ENCODE peak calls at places on chromosomes 16 and 17, in ten cellular contexts. O is stimulated activated CD4-positive, alpha-beta T cell treated with anti-CD3 and anti-CD28 coated beads, Interleukin-15, amount 100 ng/mL, for 48 hours; B is Karpas-422; A is HTR-8/SVneo; V is epithelial cell of proximal tubule; M is osteocyte; X is left colon; D is endodermal cell; Z is posterior cingulate gyrus; G is neural progenitor cell. U is an unnamed sample.

GRCh38 chr17:41420134-41420533 is 4.3 kb downstream of the KRT37 start:
- DNase-seq in O (no peak), B (no peak), A (no peak), V (no peak), M (no peak), X (no peak), D (no peak), Z (no peak), G (no peak), U (no peak)

GRCh38 chr17:55327225-55328088 is 62.7 kb downstream of the HLF start:
- DNase-seq in O (no peak), B (no peak), A (no peak), V (no peak), M (peak), X (no peak), D (peak), Z (no peak), G (no peak), U (no peak)

GRCh38 chr16:3513892-3514600 is 13.2 kb downstream of the CLUAP1 start:
- DNase-seq in O (no peak), B (no peak), A (no peak), V (no peak), M (no peak), X (no peak), D (no peak), Z (no peak), G (no peak), U (no peak)

GRCh38 chr16:19929062-19929511 is 44.4 kb upstream of the GPRC5B start:
- DNase-seq in O (no peak), B (no peak), A (no peak), V (no peak), M (peak), X (no peak), D (no peak), Z (no peak), G (no peak), U (no peak)

GRCh38 chr16:595942-596735 is 6.3 kb downstream of the RAB40C start:
- DNase-seq in O (no peak), B (no peak), A (no peak), V (no peak), M (no peak), X (no peak), D (no peak), Z (peak), G (no peak), U (no peak)

GRCh38 chr16:67105251-67105650 is 4.5 kb upstream of the PHAF1 start:
- DNase-seq in O (no peak), B (no peak), A (no peak), V (no peak), M (no peak), X (no peak), D (no peak), Z (no peak), G (no peak), U (no peak)

GRCh38 chr16:86783626-86784266 is 205.4 kb downstream of the FOXL1 start:
- DNase-seq in O (no peak), B (no peak), A (no peak), V (no peak), M (no peak), X (no peak), D (no peak), Z (no peak), G (no peak), U (no peak)

GRCh38 chr17:45867702-45868101 is 23.0 kb downstream of the SPPL2C start:
- DNase-seq in O (no peak), B (peak), A (no peak), V (no peak), M (no peak), X (no peak), D (peak), Z (no peak), G (no peak), U (no peak)

GRCh38 chr16:75099738-75100615 is 16.6 kb downstream of the LDHD start:
- DNase-seq in O (peak), B (no peak), A (no peak), V (no peak), M (no peak), X (no peak), D (peak), Z (no peak), G (no peak), U (peak)

GRCh38 chr16:57802635-57803412 is 533 bp upstream of the KIFC3 start:
- DNase-seq in O (no peak), B (no peak), A (no peak), V (no peak), M (no peak), X (no peak), D (peak), Z (peak), G (peak), U (peak)

U was measured in kidney.